ENCODE peak calls at places on chromosomes 6 and 20, in four cellular contexts. One of them, this sample, is unnamed.

GRCh38 chr6:26216015-26216885 is 129.0 kb downstream of the HFE start:
- DNase-seq in WERI-Rb-1: no peak
- DNase-seq in NT2/D1: no peak
- DNase-seq in heart right ventricle: no peak
- DNase-seq in this sample: peak

GRCh38 chr6:97456070-97456469 is 173.1 kb upstream of the MMS22L start:
- DNase-seq in heart right ventricle: no peak
- DNase-seq in NT2/D1: no peak
- DNase-seq in WERI-Rb-1: peak
- DNase-seq in this sample: no peak

GRCh38 chr6:4560225-4561077 is 215.8 kb upstream of the CDYL start:
- DNase-seq in heart right ventricle: no peak
- DNase-seq in NT2/D1: no peak
- DNase-seq in WERI-Rb-1: no peak
- DNase-seq in this sample: no peak

GRCh38 chr6:165849539-165850430 is 186.7 kb upstream of the PDE10A start:
- DNase-seq in NT2/D1: no peak
- DNase-seq in WERI-Rb-1: no peak
- DNase-seq in heart right ventricle: no peak
- DNase-seq in this sample: no peak

GRCh38 chr6:130671119-130672104 is 155.8 kb upstream of the SMLR1 start:
- DNase-seq in WERI-Rb-1: no peak
- DNase-seq in NT2/D1: no peak
- DNase-seq in heart right ventricle: peak
- DNase-seq in this sample: no peak

GRCh38 chr6:26222587-26222986 is 135.4 kb downstream of the HFE start:
- DNase-seq in heart right ventricle: no peak
- DNase-seq in WERI-Rb-1: no peak
- DNase-seq in NT2/D1: no peak
- DNase-seq in this sample: no peak

GRCh38 chr6:1906625-1907024 is 296.9 kb downstream of the FOXC1 start:
- DNase-seq in NT2/D1: no peak
- DNase-seq in WERI-Rb-1: no peak
- DNase-seq in heart right ventricle: no peak
- DNase-seq in this sample: no peak

GRCh38 chr6:108113557-108114519 is 39.3 kb upstream of the OSTM1 start:
- DNase-seq in NT2/D1: no peak
- DNase-seq in heart right ventricle: no peak
- DNase-seq in WERI-Rb-1: no peak
- DNase-seq in this sample: peak

GRCh38 chr6:78629154-78629721 is 238.1 kb upstream of the IRAK1BP1 start:
- DNase-seq in WERI-Rb-1: no peak
- DNase-seq in heart right ventricle: peak
- DNase-seq in NT2/D1: no peak
- DNase-seq in this sample: no peak

GRCh38 chr20:36154696-36155628 is at the start of gene EPB41L1:
- DNase-seq in WERI-Rb-1: peak
- DNase-seq in heart right ventricle: peak
- DNase-seq in NT2/D1: no peak
- DNase-seq in this sample: no peak

GRCh38 chr6:3900744-3901351 is 51.7 kb downstream of the FAM50B start:
- DNase-seq in heart right ventricle: no peak
- DNase-seq in NT2/D1: no peak
- DNase-seq in WERI-Rb-1: no peak
- DNase-seq in this sample: peak

GRCh38 chr6:106858653-106859092 is 115.9 kb downstream of the CD24 start:
- DNase-seq in heart right ventricle: no peak
- DNase-seq in WERI-Rb-1: no peak
- DNase-seq in NT2/D1: no peak
- DNase-seq in this sample: peak

GRCh38 chr20:50744143-50744792 is 12.9 kb downstream of the PARD6B start:
- DNase-seq in WERI-Rb-1: peak
- DNase-seq in heart right ventricle: peak
- DNase-seq in NT2/D1: no peak
- DNase-seq in this sample: peak

GRCh38 chr20:25215521-25215920 is 20.0 kb downstream of the ENTPD6 start:
- DNase-seq in WERI-Rb-1: no peak
- DNase-seq in NT2/D1: no peak
- DNase-seq in heart right ventricle: no peak
- DNase-seq in this sample: no peak

GRCh38 chr6:82363368-82364086 is at the start of gene TPBG:
- DNase-seq in heart right ventricle: peak
- DNase-seq in WERI-Rb-1: peak
- DNase-seq in NT2/D1: peak
- DNase-seq in this sample: peak

GRCh38 chr6:150759500-150759899 is 106.0 kb upstream of the MTHFD1L start:
- DNase-seq in heart right ventricle: no peak
- DNase-seq in WERI-Rb-1: no peak
- DNase-seq in NT2/D1: no peak
- DNase-seq in this sample: no peak

GRCh38 chr6:133697666-133698065 is 191.2 kb upstream of the TCF21 start:
- DNase-seq in NT2/D1: no peak
- DNase-seq in heart right ventricle: no peak
- DNase-seq in WERI-Rb-1: no peak
- DNase-seq in this sample: no peak

GRCh38 chr6:148104131-148104530 is 238.5 kb upstream of the SASH1 start:
- DNase-seq in NT2/D1: no peak
- DNase-seq in heart right ventricle: no peak
- DNase-seq in WERI-Rb-1: no peak
- DNase-seq in this sample: no peak

GRCh38 chr20:50695144-50695872 is 4.0 kb upstream of the RIPOR3 start:
- DNase-seq in heart right ventricle: no peak
- DNase-seq in NT2/D1: no peak
- DNase-seq in WERI-Rb-1: no peak
- DNase-seq in this sample: no peak

GRCh38 chr6:155882527-155883333 is 427.1 kb upstream of the NOX3 start:
- DNase-seq in WERI-Rb-1: no peak
- DNase-seq in heart right ventricle: no peak
- DNase-seq in NT2/D1: no peak
- DNase-seq in this sample: peak

GRCh38 chr6:1624071-1624847 is 14.5 kb downstream of the FOXC1 start:
- DNase-seq in WERI-Rb-1: no peak
- DNase-seq in heart right ventricle: no peak
- DNase-seq in NT2/D1: no peak
- DNase-seq in this sample: no peak

GRCh38 chr6:36873612-36874011 is 991 bp downstream of the PPIL1 start:
- DNase-seq in WERI-Rb-1: peak
- DNase-seq in heart right ventricle: no peak
- DNase-seq in NT2/D1: no peak
- DNase-seq in this sample: peak

GRCh38 chr6:14734052-14734415 is 511.8 kb upstream of the JARID2 start:
- DNase-seq in WERI-Rb-1: no peak
- DNase-seq in heart right ventricle: no peak
- DNase-seq in NT2/D1: no peak
- DNase-seq in this sample: no peak

GRCh38 chr6:52389626-52390360 is 27.8 kb downstream of the PAQR8 start:
- DNase-seq in NT2/D1: no peak
- DNase-seq in heart right ventricle: peak
- DNase-seq in WERI-Rb-1: no peak
- DNase-seq in this sample: peak

GRCh38 chr6:111625099-111625416 is 19.4 kb upstream of the TRAF3IP2 start:
- DNase-seq in NT2/D1: no peak
- DNase-seq in heart right ventricle: no peak
- DNase-seq in WERI-Rb-1: no peak
- DNase-seq in this sample: no peak

GRCh38 chr6:97215157-97215769 is 67.8 kb downstream of the MMS22L start:
- DNase-seq in heart right ventricle: no peak
- DNase-seq in WERI-Rb-1: peak
- DNase-seq in NT2/D1: no peak
- DNase-seq in this sample: peak

GRCh38 chr20:48352042-48352441 is 475.8 kb downstream of the PREX1 start:
- DNase-seq in heart right ventricle: no peak
- DNase-seq in WERI-Rb-1: no peak
- DNase-seq in NT2/D1: no peak
- DNase-seq in this sample: no peak

GRCh38 chr6:145247677-145248419 is 487.5 kb downstream of the EPM2A start:
- DNase-seq in NT2/D1: no peak
- DNase-seq in heart right ventricle: no peak
- DNase-seq in WERI-Rb-1: no peak
- DNase-seq in this sample: peak

GRCh38 chr6:126631343-126631742 is 291.4 kb downstream of the CENPW start:
- DNase-seq in heart right ventricle: no peak
- DNase-seq in NT2/D1: no peak
- DNase-seq in WERI-Rb-1: no peak
- DNase-seq in this sample: no peak

GRCh38 chr6:40763001-40763400 is 175.8 kb upstream of the LRFN2 start:
- DNase-seq in NT2/D1: no peak
- DNase-seq in heart right ventricle: peak
- DNase-seq in WERI-Rb-1: no peak
- DNase-seq in this sample: no peak

GRCh38 chr6:42704937-42705374 is 17.4 kb downstream of the PRPH2 start:
- DNase-seq in heart right ventricle: no peak
- DNase-seq in NT2/D1: no peak
- DNase-seq in WERI-Rb-1: no peak
- DNase-seq in this sample: peak

GRCh38 chr6:87772597-87773530 is 70.8 kb upstream of the AKIRIN2 start:
- DNase-seq in NT2/D1: no peak
- DNase-seq in heart right ventricle: no peak
- DNase-seq in WERI-Rb-1: no peak
- DNase-seq in this sample: no peak

GRCh38 chr20:10790013-10790412 is 116.2 kb upstream of the JAG1 start:
- DNase-seq in WERI-Rb-1: no peak
- DNase-seq in NT2/D1: no peak
- DNase-seq in heart right ventricle: no peak
- DNase-seq in this sample: peak

GRCh38 chr6:12351672-12352071 is 61.5 kb downstream of the EDN1 start:
- DNase-seq in WERI-Rb-1: no peak
- DNase-seq in heart right ventricle: no peak
- DNase-seq in NT2/D1: peak
- DNase-seq in this sample: no peak

GRCh38 chr6:81171991-81172740 is 580.3 kb downstream of the TENT5A start:
- DNase-seq in NT2/D1: no peak
- DNase-seq in heart right ventricle: no peak
- DNase-seq in WERI-Rb-1: no peak
- DNase-seq in this sample: peak

DNA sequence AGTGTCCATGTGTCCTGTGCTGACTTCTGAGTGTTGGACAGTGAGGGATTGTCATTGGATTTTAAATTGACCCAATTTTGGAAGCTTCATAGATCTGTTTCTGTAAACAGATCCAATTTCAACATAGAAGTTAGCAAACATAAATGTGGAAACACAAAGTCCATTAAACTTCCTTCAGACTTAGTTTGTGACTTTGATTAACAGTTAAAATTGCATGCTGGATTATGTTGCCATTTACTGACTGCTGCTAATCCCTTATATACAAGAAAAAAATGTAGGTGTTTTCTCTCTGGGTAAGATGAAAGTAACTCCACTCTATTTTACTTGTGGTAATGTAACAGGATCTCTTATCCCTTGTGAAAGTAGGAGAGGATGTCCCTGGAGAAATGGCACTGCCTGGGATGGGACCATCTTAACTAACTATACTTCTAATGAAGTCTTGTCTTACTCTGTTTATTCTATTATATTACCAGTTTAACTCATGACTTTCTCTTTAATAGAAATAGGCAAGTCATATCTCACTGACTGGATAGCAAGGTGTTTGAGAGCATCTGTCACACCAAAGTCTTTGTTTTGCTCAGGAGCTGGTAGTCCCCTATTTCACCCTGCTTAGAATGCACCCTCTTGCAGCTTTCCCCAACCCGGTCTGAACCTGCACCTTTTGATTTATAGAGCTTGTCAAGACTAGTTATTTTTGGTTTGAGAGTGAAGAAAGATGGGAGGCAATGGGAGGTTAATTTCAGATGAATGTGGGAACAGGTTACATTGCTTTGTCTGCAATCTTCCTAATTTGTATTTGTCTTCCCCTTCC is 7.2 kb downstream of the TPX2 start:
- DNase-seq in NT2/D1: no peak
- DNase-seq in heart right ventricle: no peak
- DNase-seq in WERI-Rb-1: no peak
- DNase-seq in this sample: no peak
- H3K4me3 ChIP-seq in NT2/D1: no peak
- H3K4me3 ChIP-seq in heart right ventricle: no peak
- H3K4me3 ChIP-seq in WERI-Rb-1: no peak
- H3K4me3 ChIP-seq in this sample: no peak

GRCh38 chr20:56631318-56631989 is 2.3 kb downstream of the TFAP2C start:
- DNase-seq in WERI-Rb-1: no peak
- DNase-seq in heart right ventricle: no peak
- DNase-seq in NT2/D1: no peak
- DNase-seq in this sample: no peak
- H3K4me3 ChIP-seq in WERI-Rb-1: no peak
- H3K4me3 ChIP-seq in heart right ventricle: no peak
- H3K4me3 ChIP-seq in NT2/D1: peak
- H3K4me3 ChIP-seq in this sample: no peak

GRCh38 chr6:139955366-139956155 is 581.1 kb upstream of the CITED2 start:
- DNase-seq in NT2/D1: no peak
- DNase-seq in WERI-Rb-1: no peak
- DNase-seq in heart right ventricle: no peak
- DNase-seq in this sample: no peak

GRCh38 chr6:139951172-139951571 is 576.7 kb upstream of the CITED2 start:
- DNase-seq in NT2/D1: no peak
- DNase-seq in WERI-Rb-1: no peak
- DNase-seq in heart right ventricle: no peak
- DNase-seq in this sample: no peak

GRCh38 chr6:139954463-139955071 is 580.1 kb upstream of the CITED2 start:
- DNase-seq in WERI-Rb-1: no peak
- DNase-seq in NT2/D1: no peak
- DNase-seq in heart right ventricle: no peak
- DNase-seq in this sample: no peak
- H3K4me3 ChIP-seq in WERI-Rb-1: no peak
- H3K4me3 ChIP-seq in NT2/D1: no peak
- H3K4me3 ChIP-seq in heart right ventricle: no peak
- H3K4me3 ChIP-seq in this sample: no peak

GRCh38 chr20:61803903-61804804 is 261.5 kb downstream of the TAF4 start:
- DNase-seq in NT2/D1: no peak
- DNase-seq in WERI-Rb-1: no peak
- DNase-seq in heart right ventricle: no peak
- DNase-seq in this sample: no peak

GRCh38 chr20:61801857-61802442 is 263.7 kb downstream of the TAF4 start:
- DNase-seq in heart right ventricle: no peak
- DNase-seq in WERI-Rb-1: no peak
- DNase-seq in NT2/D1: no peak
- DNase-seq in this sample: no peak

GRCh38 chr20:61802721-61803311 is 262.9 kb downstream of the TAF4 start:
- DNase-seq in NT2/D1: no peak
- DNase-seq in WERI-Rb-1: no peak
- DNase-seq in heart right ventricle: no peak
- DNase-seq in this sample: no peak

GRCh38 chr20:61804896-61805295 is 260.8 kb downstream of the TAF4 start:
- DNase-seq in NT2/D1: no peak
- DNase-seq in heart right ventricle: no peak
- DNase-seq in WERI-Rb-1: no peak
- DNase-seq in this sample: no peak

DNA sequence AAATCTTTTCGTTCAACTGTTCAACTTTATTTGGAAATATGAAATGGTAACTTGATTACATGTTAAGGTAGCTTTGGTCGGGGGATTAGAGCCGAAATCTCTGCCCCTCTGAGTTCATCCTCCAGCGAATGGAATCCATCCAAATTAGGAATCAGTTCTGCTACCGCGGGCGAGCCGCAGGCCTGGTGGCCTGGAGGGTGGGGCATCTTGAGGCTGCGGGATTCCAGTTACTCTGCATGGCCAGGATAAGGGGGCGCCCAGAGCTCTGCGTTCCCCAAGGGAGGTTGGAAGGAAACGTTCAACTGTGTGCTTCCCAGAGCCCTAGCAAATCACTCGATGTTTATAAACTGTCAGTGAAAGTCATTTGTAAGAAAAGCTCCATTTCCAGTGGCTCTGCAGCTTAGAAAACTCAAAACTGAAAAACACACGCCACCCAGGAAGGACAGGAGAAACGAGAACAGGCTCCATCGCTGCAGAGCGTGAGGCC is 262.2 kb downstream of the TAF4 start:
- DNase-seq in heart right ventricle: no peak
- DNase-seq in NT2/D1: no peak
- DNase-seq in WERI-Rb-1: no peak
- DNase-seq in this sample: no peak
- H3K4me3 ChIP-seq in heart right ventricle: no peak
- H3K4me3 ChIP-seq in NT2/D1: no peak
- H3K4me3 ChIP-seq in WERI-Rb-1: no peak
- H3K4me3 ChIP-seq in this sample: no peak

This sample was measured in bronchial epithelial cell.